ENCODE peak calls at places on chromosomes 12 and 14, in nine cellular contexts. P, R, H, B, E, Z, J, W and L are unnamed samples.

GRCh38 chr14:104118006-104118844 is 20.2 kb upstream of the KIF26A start:
- DNase-seq in P (no peak), R (no peak), H (peak), B (peak), E (no peak), Z (no peak), J (no peak), W (peak), L (peak)

GRCh38 chr14:93115069-93115919 is 431 bp downstream of the ITPK1 start:
- DNase-seq in P (peak), R (peak), H (peak), B (peak), E (peak), Z (peak), J (peak), W (peak), L (peak)

GRCh38 chr12:92147491-92147890 is 1.8 kb upstream of the BTG1 start:
- DNase-seq in P (no peak), R (no peak), H (no peak), B (no peak), E (no peak), Z (no peak), J (no peak), W (no peak), L (no peak)

GRCh38 chr14:39169541-39169900 is 612 bp downstream of the TRAPPC6B start:
- DNase-seq in P (peak), R (no peak), H (no peak), B (no peak), E (no peak), Z (no peak), J (no peak), W (no peak), L (no peak)

GRCh38 chr12:19525236-19525635 is 85.9 kb downstream of the AEBP2 start:
- DNase-seq in P (no peak), R (no peak), H (no peak), B (no peak), E (no peak), Z (no peak), J (no peak), W (no peak), L (no peak)

GRCh38 chr12:12803186-12803585 is 10.0 kb upstream of the DDX47 start:
- DNase-seq in P (peak), R (peak), H (no peak), B (no peak), E (peak), Z (peak), J (peak), W (no peak), L (no peak)

GRCh38 chr12:2854669-2855453 is 2.0 kb downstream of the TEX52 start:
- DNase-seq in P (no peak), R (no peak), H (no peak), B (no peak), E (no peak), Z (no peak), J (no peak), W (no peak), L (no peak)

GRCh38 chr12:104522985-104523719 is 66.4 kb downstream of the CHST11 start:
- DNase-seq in P (no peak), R (no peak), H (no peak), B (no peak), E (no peak), Z (no peak), J (peak), W (no peak), L (no peak)

GRCh38 chr12:131312793-131313545 is 359.3 kb downstream of the ADGRD1 start:
- DNase-seq in P (no peak), R (no peak), H (no peak), B (no peak), E (no peak), Z (no peak), J (no peak), W (no peak), L (no peak)

GRCh38 chr12:106086696-106087095 is 52.1 kb downstream of the NUAK1 start:
- DNase-seq in P (no peak), R (no peak), H (no peak), B (no peak), E (no peak), Z (no peak), J (no peak), W (no peak), L (no peak)

GRCh38 chr14:89625208-89625987 is 208.4 kb upstream of the FOXN3 start:
- DNase-seq in P (no peak), R (peak), H (no peak), B (peak), E (no peak), Z (no peak), J (no peak), W (no peak), L (peak)

GRCh38 chr12:63937381-63938168 is 93.1 kb downstream of the SRGAP1 start:
- DNase-seq in P (no peak), R (no peak), H (no peak), B (no peak), E (peak), Z (no peak), J (peak), W (no peak), L (no peak)

GRCh38 chr14:98984719-98985041 is 287.3 kb downstream of the BCL11B start:
- DNase-seq in P (peak), R (no peak), H (no peak), B (no peak), E (no peak), Z (peak), J (no peak), W (no peak), L (no peak)

GRCh38 chr12:122126713-122127597 is 47.1 kb downstream of the IL31 start:
- DNase-seq in P (no peak), R (no peak), H (no peak), B (no peak), E (no peak), Z (no peak), J (no peak), W (no peak), L (no peak)

GRCh38 chr12:120528861-120529525 is at the start of gene COQ5:
- DNase-seq in P (peak), R (peak), H (peak), B (peak), E (no peak), Z (peak), J (peak), W (peak), L (peak)

GRCh38 chr12:120534703-120535655 is 823 bp downstream of the RNF10 start:
- DNase-seq in P (peak), R (peak), H (peak), B (peak), E (no peak), Z (peak), J (peak), W (peak), L (peak)

GRCh38 chr12:120532701-120533238 is 1.4 kb upstream of the RNF10 start:
- DNase-seq in P (no peak), R (no peak), H (no peak), B (no peak), E (no peak), Z (no peak), J (no peak), W (no peak), L (no peak)

GRCh38 chr12:120534203-120534702 is at the start of gene RNF10:
- DNase-seq in P (peak), R (peak), H (peak), B (peak), E (peak), Z (peak), J (peak), W (peak), L (peak)

DNA sequence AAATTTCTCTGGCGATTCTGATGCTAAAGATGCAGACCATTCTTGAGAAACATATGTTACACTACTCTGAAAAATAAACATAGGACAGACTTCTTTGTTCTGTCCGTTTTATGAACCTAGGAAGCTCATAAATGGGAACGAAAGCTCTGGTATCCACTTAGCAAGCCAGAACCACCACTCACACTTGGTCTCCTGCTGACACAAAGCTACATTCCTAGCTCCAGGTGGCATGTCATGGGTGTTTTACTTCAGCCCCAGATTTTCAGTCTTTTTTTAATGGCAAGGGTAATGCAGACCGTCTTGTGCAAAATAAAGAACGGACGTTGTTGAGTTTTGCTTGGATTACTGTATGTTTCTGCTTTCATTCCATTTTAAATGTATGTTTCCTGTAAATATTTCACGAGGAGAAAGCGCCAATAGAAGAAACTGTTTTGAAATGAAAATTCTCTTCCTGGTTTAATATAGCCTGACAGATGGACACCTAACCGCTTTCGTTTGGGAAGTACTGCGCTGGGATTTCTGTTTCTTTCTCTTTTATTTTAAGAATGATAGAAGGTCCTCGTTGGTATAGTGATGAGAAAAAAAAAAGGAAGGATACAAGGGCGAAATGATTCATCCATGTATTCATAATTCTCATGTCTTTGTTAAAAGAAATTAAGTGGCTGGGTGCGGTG is 820 bp upstream of the COQ5 start:
- DNase-seq in P (peak), R (peak), H (no peak), B (no peak), E (no peak), Z (no peak), J (peak), W (no peak), L (no peak)
- TF ChIP-seq CTCF in P (no peak), R (no peak), H (no peak), B (no peak), E (peak), Z (no peak), J (peak), W (no peak), L (no peak)

GRCh38 chr14:53610947-53611346 is 345.7 kb downstream of the BMP4 start:
- DNase-seq in P (no peak), R (no peak), H (no peak), B (no peak), E (no peak), Z (no peak), J (no peak), W (no peak), L (no peak)
- TF ChIP-seq CTCF in P (no peak), R (no peak), H (no peak), B (no peak), E (no peak), Z (no peak), J (peak), W (no peak), L (no peak)

GRCh38 chr14:100902295-100902694 is 1.2 kb downstream of the RTL1 start:
- DNase-seq in P (no peak), R (peak), H (no peak), B (no peak), E (no peak), Z (no peak), J (no peak), W (peak), L (no peak)
- TF ChIP-seq CTCF in P (no peak), R (peak), H (peak), B (no peak), E (no peak), Z (no peak), J (peak), W (no peak), L (no peak)

GRCh38 chr12:102973583-102973982 is 16.1 kb downstream of the ASCL1 start:
- DNase-seq in P (no peak), R (no peak), H (no peak), B (no peak), E (no peak), Z (no peak), J (no peak), W (no peak), L (no peak)
- TF ChIP-seq CTCF in P (no peak), R (no peak), H (no peak), B (no peak), E (no peak), Z (no peak), J (no peak), W (no peak), L (no peak)

GRCh38 chr12:113119980-113120669 is 15.4 kb downstream of the RASAL1 start:
- DNase-seq in P (no peak), R (no peak), H (no peak), B (no peak), E (no peak), Z (no peak), J (no peak), W (no peak), L (no peak)

GRCh38 chr12:113118142-113118541 is 17.4 kb downstream of the RASAL1 start:
- DNase-seq in P (no peak), R (no peak), H (no peak), B (no peak), E (no peak), Z (no peak), J (no peak), W (no peak), L (no peak)

GRCh38 chr12:113115455-113116126 is 20.0 kb downstream of the RASAL1 start:
- DNase-seq in P (no peak), R (no peak), H (no peak), B (no peak), E (no peak), Z (no peak), J (no peak), W (no peak), L (no peak)

GRCh38 chr12:113116875-113117274 is 18.7 kb downstream of the RASAL1 start:
- DNase-seq in P (no peak), R (no peak), H (no peak), B (no peak), E (no peak), Z (no peak), J (no peak), W (no peak), L (no peak)

DNA sequence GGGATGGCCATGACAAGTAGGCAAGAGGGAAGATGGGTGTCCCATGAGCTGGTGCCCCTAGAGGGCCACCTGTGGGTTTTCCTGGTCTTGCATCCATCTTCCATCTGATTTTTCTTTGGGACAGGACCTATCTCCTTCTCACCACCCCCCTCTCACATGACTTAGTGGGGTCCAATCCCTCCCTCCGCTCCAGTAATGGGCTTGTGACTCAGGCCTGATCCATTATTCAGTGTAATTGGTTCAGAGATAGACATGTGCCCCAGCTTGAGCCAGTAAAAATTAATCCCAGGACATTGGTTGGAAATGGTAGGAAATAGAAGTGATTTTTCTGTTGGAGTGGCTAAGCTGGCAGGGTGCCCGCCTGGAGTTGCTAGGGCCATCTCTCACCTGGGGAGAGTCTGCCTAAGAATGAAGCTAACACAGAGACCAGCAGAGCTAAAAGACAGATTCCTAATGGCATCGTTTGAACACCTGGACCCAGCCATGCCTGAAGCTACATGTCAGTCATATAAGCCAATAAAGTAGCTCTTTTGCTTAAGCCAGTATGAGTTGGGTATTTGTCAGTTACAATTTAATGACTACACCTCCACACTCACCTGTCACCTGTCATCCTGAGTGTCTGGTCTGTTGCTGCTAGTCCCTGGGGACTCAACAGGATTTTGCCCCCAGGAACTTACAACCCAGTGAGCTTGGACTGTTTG is 14.7 kb downstream of the RASAL1 start:
- DNase-seq in P (no peak), R (no peak), H (no peak), B (no peak), E (no peak), Z (no peak), J (no peak), W (no peak), L (no peak)
- TF ChIP-seq CTCF in P (no peak), R (no peak), H (no peak), B (no peak), E (no peak), Z (no peak), J (no peak), W (no peak), L (no peak)

DNA sequence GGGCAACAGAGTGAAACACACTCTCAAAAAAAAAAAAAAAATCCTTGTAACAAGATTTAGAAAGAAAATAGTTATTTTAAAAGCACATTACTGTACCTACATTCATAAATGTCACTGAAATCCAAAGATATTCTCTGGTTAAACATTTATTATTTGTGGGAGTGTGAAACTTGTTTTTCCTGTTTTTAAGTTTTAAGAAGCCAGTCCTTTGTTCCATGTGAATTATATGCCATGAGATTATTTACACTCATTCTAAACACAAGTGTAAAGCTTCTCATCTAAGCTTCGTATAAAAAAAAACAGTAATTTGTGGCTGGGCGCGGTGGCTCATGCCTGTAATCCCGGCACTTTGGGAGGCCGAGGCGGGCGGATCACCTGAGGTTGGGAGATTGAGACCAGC is 15.0 kb downstream of the VCPKMT start:
- DNase-seq in P (no peak), R (no peak), H (no peak), B (no peak), E (no peak), Z (no peak), J (no peak), W (no peak), L (no peak)
- TF ChIP-seq CTCF in P (no peak), R (no peak), H (no peak), B (no peak), E (no peak), Z (no peak), J (no peak), W (no peak), L (no peak)